ENCODE peak calls at places on chromosomes 5 and 9, in ten cellular contexts. D is uterus; Q is dorsolateral prefrontal cortex; A is lung; O is RCC 7860; V is brain microvascular endothelial cell; J is spleen; Z is stimulated activated CD8-positive, alpha-beta memory T cell treated with anti-CD3 and anti-CD28 coated beads, Interleukin-12 subunit alpha, Interleukin-12 subunit beta, amount 100 ng/mL, for 1 hour; U is stimulated activated CD4-positive, alpha-beta T cell treated with anti-CD3 and anti-CD28 coated beads, Interleukin-4, amount 100 ng/mL, for 48 hours; Y is A673. B is an unnamed sample.

GRCh38 chr5:141866111-141866510 is 12.1 kb downstream of the PCDH1 start:
- DNase-seq in D (no peak), Q (peak), A (peak), O (no peak), V (no peak), J (peak), Z (no peak), U (no peak), Y (no peak), B (no peak)

GRCh38 chr5:179489015-179489414 is 61.3 kb upstream of the RUFY1 start:
- DNase-seq in D (no peak), Q (no peak), A (no peak), O (no peak), V (no peak), J (no peak), Z (no peak), U (no peak), Y (no peak), B (no peak)

GRCh38 chr5:143561248-143561647 is 157.8 kb upstream of the NR3C1 start:
- DNase-seq in D (no peak), Q (no peak), A (no peak), O (no peak), V (no peak), J (no peak), Z (no peak), U (no peak), Y (no peak), B (no peak)

GRCh38 chr5:154642499-154643245 is 112.5 kb upstream of the LARP1 start:
- DNase-seq in D (no peak), Q (no peak), A (no peak), O (no peak), V (peak), J (no peak), Z (no peak), U (no peak), Y (peak), B (no peak)

GRCh38 chr5:57693488-57694305 is 211.1 kb upstream of the ACTBL2 start:
- DNase-seq in D (no peak), Q (no peak), A (no peak), O (no peak), V (no peak), J (no peak), Z (no peak), U (no peak), Y (no peak), B (no peak)

GRCh38 chr5:122062205-122062604 is 15.9 kb downstream of the LOX start:
- DNase-seq in D (no peak), Q (no peak), A (no peak), O (no peak), V (no peak), J (no peak), Z (no peak), U (no peak), Y (no peak), B (no peak)

GRCh38 chr5:139960723-139961383 is 82.2 kb downstream of the NRG2 start:
- DNase-seq in D (no peak), Q (no peak), A (peak), O (no peak), V (no peak), J (no peak), Z (no peak), U (no peak), Y (no peak), B (no peak)

GRCh38 chr9:98220911-98221310 is 28.5 kb upstream of the CORO2A start:
- DNase-seq in D (no peak), Q (no peak), A (no peak), O (no peak), V (no peak), J (peak), Z (no peak), U (no peak), Y (no peak), B (no peak)

GRCh38 chr9:27717991-27718390 is 144.7 kb upstream of the C9orf72 start:
- DNase-seq in D (no peak), Q (no peak), A (no peak), O (no peak), V (no peak), J (no peak), Z (no peak), U (no peak), Y (no peak), B (no peak)

GRCh38 chr9:98380065-98380681 is 124.7 kb upstream of the TBC1D2 start:
- DNase-seq in D (no peak), Q (no peak), A (no peak), O (peak), V (peak), J (peak), Z (no peak), U (no peak), Y (peak), B (no peak)

GRCh38 chr5:82272957-82273356 is 5.2 kb downstream of the RPS23 start:
- DNase-seq in D (no peak), Q (no peak), A (no peak), O (no peak), V (no peak), J (peak), Z (no peak), U (no peak), Y (no peak), B (no peak)

GRCh38 chr9:124813041-124813440 is 36.1 kb downstream of the OLFML2A start:
- DNase-seq in D (no peak), Q (no peak), A (no peak), O (no peak), V (no peak), J (no peak), Z (no peak), U (no peak), Y (no peak), B (no peak)

GRCh38 chr9:126860077-126860756 is at the start of gene ZBTB34:
- DNase-seq in D (peak), Q (peak), A (peak), O (peak), V (peak), J (peak), Z (peak), U (peak), Y (peak), B (peak)

GRCh38 chr9:134932171-134932570 is 14.5 kb upstream of the FCN1 start:
- DNase-seq in D (no peak), Q (no peak), A (no peak), O (no peak), V (no peak), J (no peak), Z (no peak), U (no peak), Y (no peak), B (no peak)

GRCh38 chr9:77807295-77807694 is 159.2 kb upstream of the GNA14 start:
- DNase-seq in D (no peak), Q (no peak), A (no peak), O (peak), V (peak), J (no peak), Z (no peak), U (no peak), Y (peak), B (no peak)

GRCh38 chr9:108156270-108156998 is 666.9 kb upstream of the KLF4 start:
- DNase-seq in D (no peak), Q (no peak), A (no peak), O (peak), V (no peak), J (no peak), Z (no peak), U (no peak), Y (no peak), B (no peak)